ENCODE peak calls at places on chromosomes 6 and 20, in seven cellular contexts. N is T-helper 2 cell, B is endothelial cell, L is AG09319, H is HT-29, U is A549, W is ELR. D is an unnamed sample.

GRCh38 chr6:161486326-161486725 is 212.5 kb upstream of the AGPAT4 start:
- DNase-seq in B (no peak), N (no peak), W (peak), H (no peak), U (peak), L (no peak), D (no peak)

GRCh38 chr6:52933778-52934177 is 24.3 kb upstream of the GSTA3 start:
- DNase-seq in W (no peak), L (no peak), U (no peak), N (no peak), H (no peak), B (no peak), D (no peak)

GRCh38 chr6:55058682-55059081 is 115.6 kb upstream of the HCRTR2 start:
- DNase-seq in L (no peak), U (no peak), B (no peak), H (no peak), W (no peak), N (no peak), D (no peak)

GRCh38 chr6:17442196-17442595 is 48.8 kb downstream of the CAP2 start:
- DNase-seq in W (no peak), U (no peak), N (no peak), B (no peak), L (no peak), H (no peak), D (no peak)

GRCh38 chr20:10508468-10509251 is 73.6 kb downstream of the SLX4IP start:
- DNase-seq in H (no peak), N (no peak), B (no peak), W (peak), L (no peak), U (no peak), D (no peak)

GRCh38 chr6:157710604-157711003 is 112.4 kb upstream of the SNX9 start:
- DNase-seq in U (no peak), H (no peak), B (no peak), L (no peak), W (peak), N (no peak), D (no peak)

GRCh38 chr6:144151010-144151727 is 852 bp downstream of the STX11 start:
- DNase-seq in H (peak), N (peak), L (no peak), B (peak), W (peak), U (no peak), D (no peak)

GRCh38 chr6:7974932-7975763 is 64.6 kb upstream of the TXNDC5 start:
- DNase-seq in H (peak), U (peak), W (peak), N (no peak), L (no peak), B (no peak), D (no peak)

GRCh38 chr6:3723966-3724365 is 27.5 kb downstream of the PXDC1 start:
- DNase-seq in L (no peak), B (no peak), H (no peak), W (no peak), U (no peak), N (no peak), D (no peak)

GRCh38 chr20:36435799-36436541 is 105.3 kb upstream of the MYL9 start:
- DNase-seq in W (peak), B (peak), N (peak), U (peak), H (peak), L (peak), D (peak)

GRCh38 chr6:130167655-130168054 is 55.1 kb downstream of the SAMD3 start:
- DNase-seq in W (peak), U (no peak), N (no peak), H (no peak), L (no peak), B (no peak), D (no peak)

GRCh38 chr6:15132854-15133670 is 112.8 kb upstream of the JARID2 start:
- DNase-seq in N (no peak), B (no peak), U (peak), W (peak), L (no peak), H (no peak), D (no peak)

GRCh38 chr6:7848229-7848628 is 62.4 kb downstream of the TXNDC5 start:
- DNase-seq in B (no peak), W (no peak), N (no peak), U (no peak), H (no peak), L (no peak), D (no peak)

GRCh38 chr6:138518054-138518453 is 18.8 kb upstream of the NHSL1 start:
- DNase-seq in W (no peak), U (no peak), L (no peak), N (no peak), H (no peak), B (no peak), D (no peak)

GRCh38 chr20:35489717-35490116 is 34.3 kb downstream of the CEP250 start:
- DNase-seq in H (no peak), W (no peak), N (no peak), B (no peak), U (no peak), L (no peak), D (no peak)

GRCh38 chr6:36544228-36544627 is 3.1 kb downstream of the STK38 start:
- DNase-seq in H (no peak), U (no peak), N (peak), W (no peak), B (no peak), L (peak), D (no peak)

GRCh38 chr6:80338201-80338836 is 231.8 kb downstream of the BCKDHB start:
- DNase-seq in H (peak), B (peak), L (no peak), N (peak), U (peak), W (peak), D (peak)

GRCh38 chr6:158170656-158171081 is 2.5 kb downstream of the GTF2H5 start:
- DNase-seq in B (no peak), N (no peak), L (peak), H (no peak), U (no peak), W (peak), D (no peak)

GRCh38 chr6:14652536-14652935 is 535.0 kb downstream of the CD83 start:
- DNase-seq in B (no peak), L (no peak), H (no peak), W (no peak), N (no peak), U (no peak), D (no peak)

GRCh38 chr20:36623444-36623843 is 17.9 kb downstream of the RAB5IF start:
- DNase-seq in L (no peak), B (no peak), U (no peak), N (no peak), W (no peak), H (no peak), D (no peak)

GRCh38 chr20:5171790-5172164 is 45.0 kb downstream of the CDS2 start:
- DNase-seq in W (no peak), H (no peak), U (no peak), L (no peak), B (no peak), N (no peak), D (no peak)